ENCODE peak calls at places on chromosomes 16 and 17, in six cellular contexts. G, F, E, Z, B and T are unnamed samples.

GRCh38 chr16:74297296-74297665 is 667 bp downstream of the PSMD7 start:
- DNase-seq in G (peak), F (no peak), E (no peak), Z (no peak), B (no peak), T (no peak)

GRCh38 chr17:75589919-75590303 is 2.3 kb downstream of the MYO15B start:
- DNase-seq in G (no peak), F (no peak), E (no peak), Z (no peak), B (no peak), T (no peak)

GRCh38 chr16:23254338-23254737 is 47.8 kb upstream of the SCNN1B start:
- DNase-seq in G (no peak), F (no peak), E (no peak), Z (no peak), B (peak), T (no peak)

GRCh38 chr17:18267366-18267765 is 6.9 kb downstream of the MIEF2 start:
- DNase-seq in G (no peak), F (no peak), E (no peak), Z (no peak), B (no peak), T (no peak)

GRCh38 chr16:49696414-49697101 is 159.4 kb downstream of the ZNF423 start:
- DNase-seq in G (no peak), F (no peak), E (no peak), Z (peak), B (no peak), T (peak)

GRCh38 chr16:457732-458400 is 32.4 kb downstream of the RAB11FIP3 start:
- DNase-seq in G (no peak), F (no peak), E (no peak), Z (no peak), B (no peak), T (no peak)

GRCh38 chr17:18079543-18079942 is 8.2 kb upstream of the DRG2 start:
- DNase-seq in G (no peak), F (no peak), E (no peak), Z (no peak), B (no peak), T (no peak)

GRCh38 chr17:8243827-8244226 is 4.0 kb downstream of the CTC1 start:
- DNase-seq in G (no peak), F (no peak), E (no peak), Z (no peak), B (no peak), T (no peak)

GRCh38 chr16:4369006-4369766 is 2.5 kb upstream of the VASN start:
- DNase-seq in G (no peak), F (no peak), E (no peak), Z (no peak), B (no peak), T (no peak)

GRCh38 chr16:19607610-19608280 is 52.2 kb downstream of the VPS35L start:
- DNase-seq in G (no peak), F (no peak), E (no peak), Z (no peak), B (no peak), T (no peak)

GRCh38 chr17:4326608-4327007 is 39.9 kb downstream of the UBE2G1 start:
- DNase-seq in G (no peak), F (no peak), E (no peak), Z (no peak), B (no peak), T (no peak)

GRCh38 chr17:82201498-82201910 is 11.1 kb downstream of the CCDC57 start:
- DNase-seq in G (no peak), F (no peak), E (no peak), Z (no peak), B (no peak), T (no peak)

GRCh38 chr17:38451840-38452529 is 23.7 kb downstream of the ARHGAP23 start:
- DNase-seq in G (no peak), F (no peak), E (no peak), Z (no peak), B (peak), T (peak)
- H3K4me3 ChIP-seq in G (no peak), F (no peak), E (peak), Z (peak), B (no peak), T (peak)

GRCh38 chr17:48296453-48296852 is 133.6 kb downstream of the SKAP1 start:
- DNase-seq in G (no peak), F (no peak), E (no peak), Z (no peak), B (no peak), T (no peak)

GRCh38 chr17:48297825-48298224 is 132.2 kb downstream of the SKAP1 start:
- DNase-seq in G (no peak), F (no peak), E (no peak), Z (no peak), B (no peak), T (no peak)

GRCh38 chr17:48294193-48294909 is 135.7 kb downstream of the SKAP1 start:
- DNase-seq in G (no peak), F (no peak), E (no peak), Z (no peak), B (no peak), T (no peak)

GRCh38 chr17:48293319-48294192 is 136.5 kb downstream of the SKAP1 start:
- DNase-seq in G (no peak), F (no peak), E (no peak), Z (no peak), B (no peak), T (no peak)

GRCh38 chr17:48294989-48295892 is 134.8 kb downstream of the SKAP1 start:
- DNase-seq in G (no peak), F (peak), E (no peak), Z (no peak), B (no peak), T (no peak)
- TF ChIP-seq ZNF274 in G (no peak), F (no peak), E (no peak), Z (no peak), B (no peak), T (no peak)

GRCh38 chr17:55726440-55726839 is 3.8 kb upstream of the TMEM100 start:
- DNase-seq in G (no peak), F (no peak), E (no peak), Z (no peak), B (no peak), T (no peak)

GRCh38 chr17:55720917-55721836 is 1.5 kb downstream of the TMEM100 start:
- DNase-seq in G (no peak), F (no peak), E (no peak), Z (no peak), B (no peak), T (no peak)

GRCh38 chr17:55722016-55722706 is 503 bp downstream of the TMEM100 start:
- DNase-seq in G (no peak), F (no peak), E (no peak), Z (no peak), B (no peak), T (no peak)

GRCh38 chr17:55722742-55723487 is at the start of gene TMEM100:
- DNase-seq in G (no peak), F (no peak), E (no peak), Z (no peak), B (peak), T (no peak)

GRCh38 chr17:55723488-55723848 is 804 bp upstream of the TMEM100 start:
- DNase-seq in G (no peak), F (no peak), E (no peak), Z (no peak), B (no peak), T (no peak)
- H3K4me3 ChIP-seq in G (no peak), F (no peak), E (no peak), Z (no peak), B (no peak), T (no peak)

GRCh38 chr17:42281571-42282096 is 5.4 kb upstream of the STAT5B start:
- DNase-seq in G (no peak), F (no peak), E (no peak), Z (no peak), B (no peak), T (no peak)
- TF ChIP-seq ZNF274 in G (no peak), F (no peak), E (no peak), Z (no peak), B (no peak), T (no peak)

GRCh38 chr17:76702941-76703637 is 7.7 kb downstream of the MXRA7 start:
- DNase-seq in G (no peak), F (no peak), E (no peak), Z (no peak), B (no peak), T (no peak)

GRCh38 chr17:76701471-76701967 is 9.2 kb downstream of the MXRA7 start:
- DNase-seq in G (peak), F (no peak), E (no peak), Z (no peak), B (no peak), T (no peak)

GRCh38 chr17:76700290-76700626 is 10.5 kb downstream of the MXRA7 start:
- DNase-seq in G (no peak), F (no peak), E (no peak), Z (no peak), B (no peak), T (no peak)

GRCh38 chr17:76697702-76698465 is 12.9 kb downstream of the MXRA7 start:
- DNase-seq in G (no peak), F (no peak), E (no peak), Z (no peak), B (peak), T (no peak)

GRCh38 chr17:76700627-76701470 is 9.9 kb downstream of the MXRA7 start:
- DNase-seq in G (peak), F (no peak), E (no peak), Z (no peak), B (no peak), T (no peak)
- H3K4me3 ChIP-seq in G (peak), F (no peak), E (no peak), Z (no peak), B (no peak), T (no peak)

DNA sequence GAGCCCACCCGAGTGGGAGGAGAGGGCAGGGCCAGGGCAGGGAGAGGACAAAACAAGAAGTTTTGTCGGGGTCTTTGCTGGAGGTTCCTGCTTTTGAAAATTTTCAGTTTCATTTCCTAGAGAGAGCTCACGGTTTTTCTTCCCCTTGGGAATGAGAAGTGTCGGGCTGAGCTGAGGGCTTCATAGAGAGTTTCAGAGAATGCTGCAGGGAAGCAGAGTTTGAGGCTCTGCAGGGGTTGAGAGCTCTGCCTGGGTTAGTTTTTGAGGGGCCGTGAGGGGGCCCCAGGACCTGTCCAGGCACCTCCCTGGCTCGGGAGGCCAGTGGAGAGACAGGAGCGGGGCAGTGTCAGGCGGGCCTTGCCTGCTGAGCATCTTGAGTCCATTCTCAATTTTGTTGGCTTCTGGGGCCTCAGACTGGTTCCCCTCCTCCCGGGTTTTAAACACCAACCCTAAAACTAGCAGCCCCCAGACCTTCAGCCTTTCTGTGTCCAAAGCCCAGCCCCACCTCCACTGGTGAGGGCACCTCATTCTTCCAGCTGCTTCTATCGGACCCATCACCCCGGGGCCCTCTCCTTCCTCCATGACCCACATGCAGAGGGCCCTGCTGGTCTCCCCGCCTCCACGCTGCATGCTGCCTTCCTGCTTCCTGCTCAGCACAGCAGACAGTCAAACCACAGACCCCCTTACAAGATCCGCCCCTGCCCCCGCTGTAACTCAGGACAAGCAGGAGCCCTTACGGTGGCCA is 3.6 kb downstream of the RNF213 start:
- DNase-seq in G (no peak), F (no peak), E (no peak), Z (no peak), B (no peak), T (no peak)
- TF ChIP-seq ZNF274 in G (no peak), F (no peak), E (no peak), Z (no peak), B (no peak), T (no peak)